ENCODE peak calls at places on chromosomes 4 and X, in five cellular contexts. N is HFF-Myc, G is K562, Q is lower lobe of right lung, B is nephron progenitor cell. U is an unnamed sample.

GRCh38 chr4:89837385-89837995 is 529 bp upstream of the SNCA start:
- DNase-seq in N (no peak), G (no peak), Q (no peak), B (peak; percentile 66), U (peak; percentile 2)

GRCh38 chrX:22135171-22135711 is 103.1 kb downstream of the PHEX start:
- DNase-seq in N (peak; percentile 32), G (no peak), Q (no peak), B (no peak), U (peak; percentile 37)

GRCh38 chr4:150368667-150369066 is 213.3 kb upstream of the MAB21L2 start:
- DNase-seq in N (no peak), G (no peak), Q (no peak), B (no peak), U (no peak)

GRCh38 chr4:33060873-33061542 is 2340.8 kb downstream of the PCDH7 start:
- DNase-seq in N (peak; percentile 45), G (no peak), Q (no peak), B (peak; percentile 59), U (peak; percentile 58)

GRCh38 chr4:78704981-78705757 is 71.0 kb upstream of the BMP2K start:
- DNase-seq in N (peak; percentile 19), G (no peak), Q (no peak), B (no peak), U (peak; percentile 3)

GRCh38 chrX:16989750-16990149 is 43.3 kb downstream of the REPS2 start:
- DNase-seq in N (no peak), G (no peak), Q (no peak), B (no peak), U (no peak)

GRCh38 chr4:101331017-101331416 is 16.3 kb downstream of the PPP3CA start:
- DNase-seq in N (no peak), G (no peak), Q (no peak), B (no peak), U (no peak)

GRCh38 chrX:40099046-40099968 is 1.5 kb upstream of the BCOR start:
- DNase-seq in N (no peak), G (no peak), Q (peak; percentile 57), B (peak; percentile 50), U (no peak)

GRCh38 chr4:152164561-152164960 is 371.3 kb downstream of the FBXW7 start:
- DNase-seq in N (no peak), G (no peak), Q (no peak), B (no peak), U (no peak)

GRCh38 chr4:17814140-17814539 is 3.4 kb downstream of the NCAPG start:
- DNase-seq in N (no peak), G (no peak), Q (no peak), B (no peak), U (no peak)
- TF ChIP-seq CTCF in N (no peak), G (no peak), Q (no peak), B (no peak), U (no peak)

GRCh38 chrX:50579955-50580354 is 109.3 kb upstream of the DGKK start:
- DNase-seq in N (peak; percentile 14), G (peak; percentile 39), Q (no peak), B (peak; percentile 25), U (peak; percentile 24)
- TF ChIP-seq CTCF in N (peak; percentile 39), G (peak; percentile 59), Q (peak; percentile 51), B (peak; percentile 48), U (peak; percentile 53)

GRCh38 chrX:43949669-43950068 is 23.5 kb downstream of the NDP start:
- DNase-seq in N (no peak), G (no peak), Q (peak; percentile 44), B (peak; percentile 59), U (peak; percentile 48)
- TF ChIP-seq CTCF in N (no peak), G (peak; percentile 46), Q (peak; percentile 34), B (peak; percentile 45), U (peak; percentile 44)

GRCh38 chr4:41934813-41935651 is at the start of gene TMEM33:
- DNase-seq in N (peak; percentile 63), G (peak; percentile 87), Q (peak; percentile 91), B (peak; percentile 70), U (peak; percentile 68)
- TF ChIP-seq CTCF in N (no peak), G (no peak), Q (peak; percentile 7), B (no peak), U (no peak)